ENCODE peak calls at places on chromosome 22, in five cellular contexts. X, E, M, D and C are unnamed samples.

GRCh38 chr22:17781319-17782031 is 7.2 kb upstream of the BID start:
- DNase-seq in M (peak), X (no peak), D (peak), E (peak), C (no peak)

GRCh38 chr22:48306284-48306683 is 1521.4 kb downstream of the BRD1 start:
- DNase-seq in M (no peak), X (no peak), E (no peak), D (no peak), C (no peak)

GRCh38 chr22:27952091-27952490 is 33.0 kb upstream of the PITPNB start:
- DNase-seq in X (no peak), M (no peak), D (peak), E (no peak), C (no peak)

GRCh38 chr22:37659066-37659896 is 758 bp downstream of the PDXP start:
- DNase-seq in M (no peak), D (no peak), X (no peak), E (no peak), C (no peak)

GRCh38 chr22:17436981-17437410 is 67.7 kb downstream of the CECR2 start:
- DNase-seq in E (no peak), D (no peak), M (no peak), X (no peak), C (no peak)

GRCh38 chr22:30809086-30809485 is 114.4 kb downstream of the OSBP2 start:
- DNase-seq in D (no peak), M (no peak), X (no peak), E (no peak), C (no peak)

GRCh38 chr22:20423636-20424511 is 13.8 kb downstream of the SCARF2 start:
- DNase-seq in M (no peak), D (no peak), X (no peak), E (no peak), C (no peak)

GRCh38 chr22:25114369-25115362 is 85.0 kb upstream of the CRYBB3 start:
- DNase-seq in D (no peak), M (no peak), E (no peak), X (no peak), C (peak)

GRCh38 chr22:30324008-30324730 is 2.6 kb downstream of the TBC1D10A start:
- DNase-seq in M (no peak), X (no peak), E (peak), D (no peak), C (no peak)

GRCh38 chr22:41285441-41285819 is 557 bp downstream of the RANGAP1 start:
- DNase-seq in E (peak), M (peak), X (peak), D (peak), C (peak)

GRCh38 chr22:41699264-41700104 is at the start of gene MEI1:
- DNase-seq in D (peak), M (peak), X (no peak), E (peak), C (no peak)

GRCh38 chr22:20226760-20227350 is 41.3 kb downstream of the RTN4R start:
- DNase-seq in X (no peak), E (no peak), D (no peak), M (no peak), C (no peak)

GRCh38 chr22:37141476-37141875 is 8.2 kb downstream of the IL2RB start:
- DNase-seq in X (no peak), D (no peak), E (no peak), M (no peak), C (no peak)

GRCh38 chr22:19239464-19239863 is 52.1 kb downstream of the CLTCL1 start:
- DNase-seq in E (no peak), M (no peak), D (no peak), X (no peak), C (no peak)

GRCh38 chr22:23090079-23090835 is 19.9 kb downstream of the GNAZ start:
- DNase-seq in E (no peak), X (no peak), D (no peak), M (no peak), C (no peak)

GRCh38 chr22:39502789-39503464 is 837 bp downstream of the MIEF1 start:
- DNase-seq in D (no peak), E (no peak), M (no peak), X (no peak), C (no peak)